ENCODE peak calls at places on chromosomes 5 and 9, in five cellular contexts. One of them, this sample, is unnamed.

GRCh38 chr5:124438390-124439380 is 307.8 kb downstream of the ZNF608 start:
- DNase-seq in AG10803: no peak
- DNase-seq in cardiac muscle cell: no peak
- DNase-seq in dorsolateral prefrontal cortex: peak; percentile 69
- DNase-seq in psoas muscle: no peak
- DNase-seq in this sample: no peak

GRCh38 chr5:175123542-175123941 is 320.4 kb downstream of the DRD1 start:
- DNase-seq in AG10803: no peak
- DNase-seq in cardiac muscle cell: no peak
- DNase-seq in dorsolateral prefrontal cortex: no peak
- DNase-seq in psoas muscle: no peak
- DNase-seq in this sample: no peak

GRCh38 chr9:76302947-76303550 is 91.2 kb downstream of the RFK start:
- DNase-seq in AG10803: peak; percentile 69
- DNase-seq in cardiac muscle cell: peak; percentile 77
- DNase-seq in dorsolateral prefrontal cortex: no peak
- DNase-seq in psoas muscle: no peak
- DNase-seq in this sample: peak; percentile 67

GRCh38 chr9:93155716-93156474 is 21.8 kb upstream of the NINJ1 start:
- DNase-seq in AG10803: no peak
- DNase-seq in cardiac muscle cell: no peak
- DNase-seq in dorsolateral prefrontal cortex: peak; percentile 79
- DNase-seq in psoas muscle: no peak
- DNase-seq in this sample: no peak

GRCh38 chr9:131674425-131675421 is 65.2 kb downstream of the RAPGEF1 start:
- DNase-seq in AG10803: no peak
- DNase-seq in cardiac muscle cell: no peak
- DNase-seq in dorsolateral prefrontal cortex: no peak
- DNase-seq in psoas muscle: no peak
- DNase-seq in this sample: no peak

GRCh38 chr9:82140471-82140870 is 151.9 kb downstream of the SPATA31D1 start:
- DNase-seq in AG10803: no peak
- DNase-seq in cardiac muscle cell: no peak
- DNase-seq in dorsolateral prefrontal cortex: no peak
- DNase-seq in psoas muscle: no peak
- DNase-seq in this sample: no peak

GRCh38 chr5:28404363-28405071 is 1366.1 kb upstream of the CDH9 start:
- DNase-seq in AG10803: no peak
- DNase-seq in cardiac muscle cell: no peak
- DNase-seq in dorsolateral prefrontal cortex: no peak
- DNase-seq in psoas muscle: no peak
- DNase-seq in this sample: no peak

GRCh38 chr9:130341128-130341527 is 75.6 kb downstream of the HMCN2 start:
- DNase-seq in AG10803: no peak
- DNase-seq in cardiac muscle cell: no peak
- DNase-seq in dorsolateral prefrontal cortex: no peak
- DNase-seq in psoas muscle: no peak
- DNase-seq in this sample: no peak

GRCh38 chr5:95803271-95804148 is 19.0 kb downstream of the GLRX start:
- DNase-seq in AG10803: no peak
- DNase-seq in cardiac muscle cell: no peak
- DNase-seq in dorsolateral prefrontal cortex: no peak
- DNase-seq in psoas muscle: no peak
- DNase-seq in this sample: no peak

GRCh38 chr9:69955536-69956355 is 87.9 kb upstream of the MAMDC2 start:
- DNase-seq in AG10803: no peak
- DNase-seq in cardiac muscle cell: no peak
- DNase-seq in dorsolateral prefrontal cortex: no peak
- DNase-seq in psoas muscle: no peak
- DNase-seq in this sample: no peak

GRCh38 chr5:68041293-68041692 is 174.3 kb upstream of the PIK3R1 start:
- DNase-seq in AG10803: no peak
- DNase-seq in cardiac muscle cell: no peak
- DNase-seq in dorsolateral prefrontal cortex: no peak
- DNase-seq in psoas muscle: no peak
- DNase-seq in this sample: no peak

GRCh38 chr9:20040991-20041606 is 252.3 kb upstream of the SLC24A2 start:
- DNase-seq in AG10803: no peak
- DNase-seq in cardiac muscle cell: no peak
- DNase-seq in dorsolateral prefrontal cortex: peak; percentile 47
- DNase-seq in psoas muscle: no peak
- DNase-seq in this sample: no peak

GRCh38 chr9:109953300-109953699 is 173.3 kb downstream of the PALM2AKAP2 start:
- DNase-seq in AG10803: no peak
- DNase-seq in cardiac muscle cell: no peak
- DNase-seq in dorsolateral prefrontal cortex: no peak
- DNase-seq in psoas muscle: no peak
- DNase-seq in this sample: no peak

GRCh38 chr9:108645520-108645919 is 210.3 kb downstream of the ACTL7B start:
- DNase-seq in AG10803: peak; percentile 74
- DNase-seq in cardiac muscle cell: peak; percentile 18
- DNase-seq in dorsolateral prefrontal cortex: no peak
- DNase-seq in psoas muscle: peak; percentile 16
- DNase-seq in this sample: no peak

GRCh38 chr9:129139993-129140396 is 28.8 kb downstream of the PTPA start:
- DNase-seq in AG10803: peak; percentile 100
- DNase-seq in cardiac muscle cell: peak; percentile 100
- DNase-seq in dorsolateral prefrontal cortex: peak; percentile 93
- DNase-seq in psoas muscle: peak; percentile 95
- DNase-seq in this sample: peak; percentile 100

GRCh38 chr9:129142536-129142935 is 31.3 kb downstream of the PTPA start:
- DNase-seq in AG10803: no peak
- DNase-seq in cardiac muscle cell: no peak
- DNase-seq in dorsolateral prefrontal cortex: no peak
- DNase-seq in psoas muscle: no peak
- DNase-seq in this sample: no peak

GRCh38 chr9:129140397-129141065 is 29.3 kb downstream of the PTPA start:
- DNase-seq in AG10803: peak; percentile 54
- DNase-seq in cardiac muscle cell: peak; percentile 62
- DNase-seq in dorsolateral prefrontal cortex: no peak
- DNase-seq in psoas muscle: peak; percentile 45
- DNase-seq in this sample: peak; percentile 74

GRCh38 chr9:129142115-129142514 is 30.9 kb downstream of the PTPA start:
- DNase-seq in AG10803: no peak
- DNase-seq in cardiac muscle cell: no peak
- DNase-seq in dorsolateral prefrontal cortex: no peak
- DNase-seq in psoas muscle: no peak
- DNase-seq in this sample: no peak

DNA sequence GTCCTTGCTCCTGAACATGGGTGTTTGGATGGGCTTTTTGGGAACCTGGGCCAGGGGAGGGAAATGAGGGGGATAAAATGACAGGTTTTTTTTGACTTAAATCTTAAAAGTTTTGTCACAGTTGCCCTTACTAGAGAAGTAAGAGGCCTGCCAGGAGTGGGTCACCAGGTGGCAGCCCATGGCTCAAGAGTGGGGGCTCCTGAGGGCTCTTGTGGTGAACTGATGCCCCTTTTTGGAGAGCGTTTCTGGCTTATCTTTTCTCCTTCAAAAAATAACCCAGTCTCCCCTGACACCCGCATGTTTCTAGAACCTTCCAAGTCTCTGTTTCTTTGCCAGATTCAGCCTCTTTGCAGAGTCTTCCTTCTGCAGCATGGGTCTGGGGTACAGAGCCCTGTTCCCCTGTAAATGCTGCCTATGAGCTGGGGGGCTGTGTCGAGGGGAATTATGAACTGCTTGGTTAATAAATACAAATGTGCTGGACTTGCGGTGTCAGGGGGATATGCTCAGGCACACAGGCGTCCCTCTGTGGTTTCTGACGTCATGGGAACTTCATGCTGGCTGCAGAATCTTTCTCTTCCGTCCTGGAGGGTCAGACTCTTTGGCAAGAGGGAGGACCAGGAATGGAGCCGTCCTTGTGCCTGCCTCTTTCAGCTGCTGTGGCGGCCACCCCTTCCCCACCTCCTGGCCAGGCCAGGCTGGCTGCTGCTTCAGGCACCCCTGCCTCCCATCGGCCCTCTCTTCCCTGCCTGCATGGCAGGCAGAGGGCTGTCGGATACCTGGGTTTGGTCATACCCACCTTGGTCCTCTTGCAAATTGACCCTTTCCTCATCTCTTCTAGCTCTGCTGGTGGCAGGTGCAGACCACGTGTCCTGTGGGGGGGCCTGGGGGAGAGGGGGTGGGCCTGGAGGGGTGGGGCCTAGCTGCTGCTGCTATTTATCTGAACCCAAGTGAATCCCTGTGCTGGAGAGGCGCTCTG is 30.1 kb downstream of the PTPA start:
- DNase-seq in AG10803: peak; percentile 94
- DNase-seq in cardiac muscle cell: peak; percentile 93
- DNase-seq in dorsolateral prefrontal cortex: no peak
- DNase-seq in psoas muscle: peak; percentile 44
- DNase-seq in this sample: peak; percentile 96
- H3K4me3 ChIP-seq in AG10803: peak overlapping the region; percentile 50
- H3K4me3 ChIP-seq in cardiac muscle cell: peak overlapping the region; percentile 41
- H3K4me3 ChIP-seq in dorsolateral prefrontal cortex: no peak overlapping the region
- H3K4me3 ChIP-seq in psoas muscle: peak overlapping the region; percentile 67
- H3K4me3 ChIP-seq in this sample: peak overlapping the region; percentile 25

GRCh38 chr9:37787059-37787458 is 2.2 kb upstream of the EXOSC3 start:
- DNase-seq in AG10803: no peak
- DNase-seq in cardiac muscle cell: no peak
- DNase-seq in dorsolateral prefrontal cortex: no peak
- DNase-seq in psoas muscle: no peak
- DNase-seq in this sample: no peak

GRCh38 chr9:37788328-37788727 is 3.5 kb upstream of the EXOSC3 start:
- DNase-seq in AG10803: no peak
- DNase-seq in cardiac muscle cell: no peak
- DNase-seq in dorsolateral prefrontal cortex: no peak
- DNase-seq in psoas muscle: no peak
- DNase-seq in this sample: no peak

GRCh38 chr9:37790096-37790495 is 5.2 kb upstream of the EXOSC3 start:
- DNase-seq in AG10803: no peak
- DNase-seq in cardiac muscle cell: no peak
- DNase-seq in dorsolateral prefrontal cortex: no peak
- DNase-seq in psoas muscle: no peak
- DNase-seq in this sample: no peak

GRCh38 chr9:37784291-37784639 is 599 bp downstream of the EXOSC3 start:
- DNase-seq in AG10803: no peak
- DNase-seq in cardiac muscle cell: no peak
- DNase-seq in dorsolateral prefrontal cortex: no peak
- DNase-seq in psoas muscle: no peak
- DNase-seq in this sample: no peak

DNA sequence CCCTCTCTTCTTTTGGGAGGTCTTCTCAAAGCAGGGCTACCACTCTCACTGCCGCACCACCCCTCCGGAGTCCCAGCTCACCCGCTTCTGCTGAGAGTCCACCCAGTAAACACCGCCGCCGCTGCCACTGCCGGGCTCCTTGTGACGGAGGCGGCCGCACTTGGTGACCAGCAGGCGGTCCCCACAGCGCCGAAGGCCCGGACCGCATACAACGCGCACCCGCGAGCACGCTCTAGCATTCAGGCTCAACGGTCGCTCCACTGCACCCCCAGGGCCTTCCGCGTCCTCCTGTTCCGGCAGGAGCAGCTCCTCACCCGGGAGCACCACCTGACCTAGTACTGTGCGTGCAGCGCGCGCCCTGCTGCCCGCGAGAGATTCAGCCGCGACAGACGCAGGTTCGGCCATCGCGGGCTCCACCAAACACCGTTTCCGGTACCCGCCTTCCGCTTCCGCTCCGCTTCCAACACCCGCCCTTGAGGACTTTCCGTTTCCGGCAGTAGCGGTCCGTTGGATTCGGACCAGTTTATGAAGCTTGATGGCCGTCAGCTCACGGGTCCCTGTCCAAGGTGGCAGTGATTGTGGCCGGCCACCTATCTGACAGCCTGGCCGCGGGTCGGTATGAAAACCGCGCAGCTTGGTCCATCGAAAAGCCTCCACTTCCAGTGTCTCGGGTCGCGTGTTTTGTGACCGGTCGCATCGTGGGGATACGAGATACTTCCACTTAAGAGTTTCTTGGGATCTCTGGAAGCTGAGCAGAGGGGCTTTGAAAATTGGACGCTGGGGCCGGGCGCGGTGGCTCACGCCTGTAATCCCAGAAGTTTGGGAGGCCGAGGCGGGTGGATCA is at the start of gene EXOSC3:
- DNase-seq in AG10803: peak; percentile 87
- DNase-seq in cardiac muscle cell: peak; percentile 91
- DNase-seq in dorsolateral prefrontal cortex: peak; percentile 95
- DNase-seq in psoas muscle: peak; percentile 91
- DNase-seq in this sample: peak; percentile 91
- TF ChIP-seq CTCF in AG10803: peak; percentile 6
- TF ChIP-seq CTCF in cardiac muscle cell: no peak
- TF ChIP-seq CTCF in dorsolateral prefrontal cortex: peak; percentile 30
- TF ChIP-seq CTCF in psoas muscle: peak; percentile 20
- TF ChIP-seq CTCF in this sample: no peak

GRCh38 chr9:121278535-121279169 is 10.7 kb downstream of the GSN start:
- DNase-seq in AG10803: peak; percentile 100
- DNase-seq in cardiac muscle cell: peak; percentile 97
- DNase-seq in dorsolateral prefrontal cortex: no peak
- DNase-seq in psoas muscle: peak; percentile 56
- DNase-seq in this sample: peak; percentile 99

GRCh38 chr9:121275781-121276658 is 8.1 kb downstream of the GSN start:
- DNase-seq in AG10803: peak; percentile 35
- DNase-seq in cardiac muscle cell: no peak
- DNase-seq in dorsolateral prefrontal cortex: no peak
- DNase-seq in psoas muscle: no peak
- DNase-seq in this sample: no peak

GRCh38 chr9:121277026-121277425 is 9.1 kb downstream of the GSN start:
- DNase-seq in AG10803: no peak
- DNase-seq in cardiac muscle cell: no peak
- DNase-seq in dorsolateral prefrontal cortex: no peak
- DNase-seq in psoas muscle: no peak
- DNase-seq in this sample: no peak

GRCh38 chr9:121279841-121280388 is 12.0 kb downstream of the GSN start:
- DNase-seq in AG10803: no peak
- DNase-seq in cardiac muscle cell: no peak
- DNase-seq in dorsolateral prefrontal cortex: no peak
- DNase-seq in psoas muscle: no peak
- DNase-seq in this sample: no peak

DNA sequence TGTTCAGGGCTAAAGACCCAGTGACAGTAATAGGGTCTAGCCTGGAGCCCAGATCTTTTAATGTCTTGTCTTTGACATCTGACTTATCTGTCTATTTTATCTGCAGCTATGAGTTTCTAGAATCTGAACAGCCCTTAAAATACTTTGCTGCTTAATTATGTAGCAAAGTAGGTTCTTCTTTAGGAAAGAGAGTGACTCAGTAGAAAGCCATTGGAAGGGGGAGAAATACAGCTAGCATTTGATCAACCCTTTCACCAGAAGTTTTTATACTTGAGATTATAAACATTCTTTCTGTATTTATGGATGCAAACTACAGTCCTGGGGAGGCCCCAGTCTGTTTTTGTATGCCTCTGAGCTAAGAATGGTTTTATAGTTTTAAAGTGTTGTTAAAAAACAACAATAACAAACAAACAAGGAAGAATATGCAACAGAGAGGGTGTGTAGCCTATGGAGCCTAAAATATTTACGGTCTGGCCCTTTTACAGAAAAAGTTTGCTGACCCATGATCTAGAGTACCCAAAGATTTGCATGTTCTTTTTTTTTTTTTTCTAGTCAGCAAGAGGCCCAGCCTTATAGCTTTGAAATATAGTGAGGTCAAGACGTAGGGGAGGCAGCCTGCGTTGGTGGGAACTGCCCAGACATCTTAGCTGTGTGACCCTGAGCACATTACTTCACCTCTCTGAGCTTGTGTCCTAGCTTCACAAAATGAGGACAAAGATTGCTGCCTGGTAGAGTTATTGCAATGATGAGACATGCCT is 9.7 kb downstream of the GSN start:
- DNase-seq in AG10803: peak; percentile 77
- DNase-seq in cardiac muscle cell: peak; percentile 37
- DNase-seq in dorsolateral prefrontal cortex: no peak
- DNase-seq in psoas muscle: no peak
- DNase-seq in this sample: peak; percentile 61
- H3K4me3 ChIP-seq in AG10803: peak overlapping the region; percentile 26
- H3K4me3 ChIP-seq in cardiac muscle cell: no peak overlapping the region
- H3K4me3 ChIP-seq in dorsolateral prefrontal cortex: no peak overlapping the region
- H3K4me3 ChIP-seq in psoas muscle: no peak overlapping the region
- H3K4me3 ChIP-seq in this sample: no peak overlapping the region

GRCh38 chr5:91219803-91220371 is 163.2 kb downstream of the ARRDC3 start:
- DNase-seq in AG10803: peak; percentile 25
- DNase-seq in cardiac muscle cell: peak; percentile 72
- DNase-seq in dorsolateral prefrontal cortex: no peak
- DNase-seq in psoas muscle: no peak
- DNase-seq in this sample: peak; percentile 55
- TF ChIP-seq CTCF in AG10803: peak; percentile 40
- TF ChIP-seq CTCF in cardiac muscle cell: peak; percentile 52
- TF ChIP-seq CTCF in dorsolateral prefrontal cortex: peak; percentile 56
- TF ChIP-seq CTCF in psoas muscle: peak; percentile 30
- TF ChIP-seq CTCF in this sample: peak; percentile 38